ENCODE peak calls at places on chromosome X, in five cellular contexts. One of them, this sample, is unnamed.

GRCh38 chrX:15434205-15434604 is 50.0 kb upstream of the VEGFD start:
- DNase-seq in SK-N-SH: no peak
- DNase-seq in astrocyte of the spinal cord: no peak
- DNase-seq in GM12878: no peak
- DNase-seq in H7: no peak
- DNase-seq in this sample: no peak

GRCh38 chrX:108557594-108557993 is 118.0 kb downstream of the COL4A5 start:
- DNase-seq in SK-N-SH: no peak
- DNase-seq in astrocyte of the spinal cord: no peak
- DNase-seq in GM12878: no peak
- DNase-seq in H7: no peak
- DNase-seq in this sample: no peak

GRCh38 chrX:111743316-111743715 is 62.3 kb downstream of the ALG13 start:
- DNase-seq in SK-N-SH: no peak
- DNase-seq in astrocyte of the spinal cord: no peak
- DNase-seq in GM12878: no peak
- DNase-seq in H7: no peak
- DNase-seq in this sample: no peak

GRCh38 chrX:24426921-24427746 is 38.0 kb upstream of the PDK3 start:
- DNase-seq in SK-N-SH: no peak
- DNase-seq in astrocyte of the spinal cord: peak
- DNase-seq in GM12878: no peak
- DNase-seq in H7: no peak
- DNase-seq in this sample: no peak

GRCh38 chrX:7908821-7909220 is 18.4 kb downstream of the PNPLA4 start:
- DNase-seq in SK-N-SH: no peak
- DNase-seq in astrocyte of the spinal cord: no peak
- DNase-seq in GM12878: no peak
- DNase-seq in H7: no peak
- DNase-seq in this sample: no peak

GRCh38 chrX:66676990-66677389 is 38.1 kb upstream of the EDA2R start:
- DNase-seq in SK-N-SH: no peak
- DNase-seq in astrocyte of the spinal cord: peak
- DNase-seq in GM12878: no peak
- DNase-seq in H7: no peak
- DNase-seq in this sample: no peak

GRCh38 chrX:35285289-35285962 is 342.8 kb downstream of the FAM47B start:
- DNase-seq in SK-N-SH: no peak
- DNase-seq in astrocyte of the spinal cord: no peak
- DNase-seq in GM12878: no peak
- DNase-seq in H7: no peak
- DNase-seq in this sample: no peak

GRCh38 chrX:44503550-44503949 is 39.1 kb downstream of the FUNDC1 start:
- DNase-seq in SK-N-SH: no peak
- DNase-seq in astrocyte of the spinal cord: no peak
- DNase-seq in GM12878: no peak
- DNase-seq in H7: no peak
- DNase-seq in this sample: peak

GRCh38 chrX:38066934-38067333 is 60.6 kb downstream of the SYTL5 start:
- DNase-seq in SK-N-SH: no peak
- DNase-seq in astrocyte of the spinal cord: no peak
- DNase-seq in GM12878: no peak
- DNase-seq in H7: no peak
- DNase-seq in this sample: no peak

GRCh38 chrX:22220941-22221340 is 51.8 kb upstream of the CBLL2 start:
- DNase-seq in SK-N-SH: no peak
- DNase-seq in astrocyte of the spinal cord: peak
- DNase-seq in GM12878: no peak
- DNase-seq in H7: no peak
- DNase-seq in this sample: peak

GRCh38 chrX:129769467-129770154 is 10.1 kb upstream of the SASH3 start:
- DNase-seq in SK-N-SH: no peak
- DNase-seq in astrocyte of the spinal cord: no peak
- DNase-seq in GM12878: peak
- DNase-seq in H7: no peak
- DNase-seq in this sample: no peak

GRCh38 chrX:150610038-150610437 is 41.6 kb downstream of the MTM1 start:
- DNase-seq in SK-N-SH: no peak
- DNase-seq in astrocyte of the spinal cord: no peak
- DNase-seq in GM12878: no peak
- DNase-seq in H7: no peak
- DNase-seq in this sample: no peak

GRCh38 chrX:150085881-150086280 is 147.6 kb upstream of the EOLA2 start:
- DNase-seq in SK-N-SH: no peak
- DNase-seq in astrocyte of the spinal cord: peak
- DNase-seq in GM12878: no peak
- DNase-seq in H7: no peak
- DNase-seq in this sample: no peak

GRCh38 chrX:106286053-106286650 is 118.0 kb downstream of the PWWP3B start:
- DNase-seq in SK-N-SH: no peak
- DNase-seq in astrocyte of the spinal cord: peak
- DNase-seq in GM12878: no peak
- DNase-seq in H7: no peak
- DNase-seq in this sample: no peak

GRCh38 chrX:47189906-47190305 is 3.7 kb upstream of the UBA1 start:
- DNase-seq in SK-N-SH: no peak
- DNase-seq in astrocyte of the spinal cord: no peak
- DNase-seq in GM12878: no peak
- DNase-seq in H7: no peak
- DNase-seq in this sample: no peak

This sample was measured in SJCRH30.